ENCODE peak calls at places on chromosome 7, in nine cellular contexts. One of them, this sample, is unnamed.

GRCh38 chr7:20993693-20994092 is 207.0 kb upstream of the SP8 start:
- DNase-seq in endothelial cell of umbilical vein: no peak
- DNase-seq in AG04450: no peak
- DNase-seq in HepG2: no peak
- DNase-seq in PC-3: no peak
- DNase-seq in mucosa of descending colon: no peak
- DNase-seq in OCI-LY7: no peak
- DNase-seq in right cardiac atrium: no peak
- DNase-seq in neural progenitor cell: no peak
- DNase-seq in this sample: no peak

GRCh38 chr7:22339725-22340390 is 17.1 kb downstream of the RAPGEF5 start:
- DNase-seq in endothelial cell of umbilical vein: no peak
- DNase-seq in AG04450: no peak
- DNase-seq in HepG2: no peak
- DNase-seq in PC-3: no peak
- DNase-seq in mucosa of descending colon: no peak
- DNase-seq in OCI-LY7: peak; percentile 42
- DNase-seq in right cardiac atrium: no peak
- DNase-seq in neural progenitor cell: no peak
- DNase-seq in this sample: no peak

GRCh38 chr7:131431289-131431688 is 103.6 kb downstream of the MKLN1 start:
- DNase-seq in endothelial cell of umbilical vein: no peak
- DNase-seq in AG04450: no peak
- DNase-seq in HepG2: no peak
- DNase-seq in PC-3: peak; percentile 64
- DNase-seq in mucosa of descending colon: no peak
- DNase-seq in OCI-LY7: no peak
- DNase-seq in right cardiac atrium: peak; percentile 24
- DNase-seq in neural progenitor cell: no peak
- DNase-seq in this sample: no peak

GRCh38 chr7:43517464-43517863 is 65.4 kb upstream of the STK17A start:
- DNase-seq in endothelial cell of umbilical vein: no peak
- DNase-seq in AG04450: no peak
- DNase-seq in HepG2: no peak
- DNase-seq in PC-3: no peak
- DNase-seq in mucosa of descending colon: no peak
- DNase-seq in OCI-LY7: no peak
- DNase-seq in right cardiac atrium: no peak
- DNase-seq in neural progenitor cell: no peak
- DNase-seq in this sample: no peak

GRCh38 chr7:117730404-117730803 is 142.8 kb downstream of the CTTNBP2 start:
- DNase-seq in endothelial cell of umbilical vein: no peak
- DNase-seq in AG04450: no peak
- DNase-seq in HepG2: no peak
- DNase-seq in PC-3: no peak
- DNase-seq in mucosa of descending colon: no peak
- DNase-seq in OCI-LY7: no peak
- DNase-seq in right cardiac atrium: no peak
- DNase-seq in neural progenitor cell: no peak
- DNase-seq in this sample: no peak

GRCh38 chr7:84106291-84106690 is 88.3 kb downstream of the SEMA3A start:
- DNase-seq in endothelial cell of umbilical vein: no peak
- DNase-seq in AG04450: no peak
- DNase-seq in HepG2: no peak
- DNase-seq in PC-3: peak; percentile 38
- DNase-seq in mucosa of descending colon: no peak
- DNase-seq in OCI-LY7: no peak
- DNase-seq in right cardiac atrium: no peak
- DNase-seq in neural progenitor cell: no peak
- DNase-seq in this sample: no peak

GRCh38 chr7:97693586-97693985 is 38.3 kb upstream of the TAC1 start:
- DNase-seq in endothelial cell of umbilical vein: no peak
- DNase-seq in AG04450: no peak
- DNase-seq in HepG2: no peak
- DNase-seq in PC-3: no peak
- DNase-seq in mucosa of descending colon: no peak
- DNase-seq in OCI-LY7: no peak
- DNase-seq in right cardiac atrium: no peak
- DNase-seq in neural progenitor cell: no peak
- DNase-seq in this sample: no peak

GRCh38 chr7:83824214-83824613 is 175.3 kb upstream of the SEMA3E start:
- DNase-seq in endothelial cell of umbilical vein: peak; percentile 42
- DNase-seq in AG04450: no peak
- DNase-seq in HepG2: no peak
- DNase-seq in PC-3: peak; percentile 81
- DNase-seq in mucosa of descending colon: no peak
- DNase-seq in OCI-LY7: no peak
- DNase-seq in right cardiac atrium: no peak
- DNase-seq in neural progenitor cell: no peak
- DNase-seq in this sample: no peak

GRCh38 chr7:75565129-75565528 is 73.0 kb downstream of the SPDYE5 start:
- DNase-seq in endothelial cell of umbilical vein: peak; percentile 96
- DNase-seq in AG04450: peak; percentile 62
- DNase-seq in HepG2: no peak
- DNase-seq in PC-3: peak; percentile 96
- DNase-seq in mucosa of descending colon: no peak
- DNase-seq in OCI-LY7: no peak
- DNase-seq in right cardiac atrium: peak; percentile 23
- DNase-seq in neural progenitor cell: no peak
- DNase-seq in this sample: peak; percentile 62

GRCh38 chr7:135645296-135645904 is 16.9 kb upstream of the STMP1 start:
- DNase-seq in endothelial cell of umbilical vein: peak; percentile 60
- DNase-seq in AG04450: no peak
- DNase-seq in HepG2: peak; percentile 31
- DNase-seq in PC-3: peak; percentile 63
- DNase-seq in mucosa of descending colon: no peak
- DNase-seq in OCI-LY7: peak; percentile 66
- DNase-seq in right cardiac atrium: no peak
- DNase-seq in neural progenitor cell: peak; percentile 59
- DNase-seq in this sample: no peak

GRCh38 chr7:768881-769504 is 41.9 kb upstream of the PRKAR1B start:
- DNase-seq in endothelial cell of umbilical vein: no peak
- DNase-seq in AG04450: no peak
- DNase-seq in HepG2: no peak
- DNase-seq in PC-3: no peak
- DNase-seq in mucosa of descending colon: no peak
- DNase-seq in OCI-LY7: no peak
- DNase-seq in right cardiac atrium: peak; percentile 74
- DNase-seq in neural progenitor cell: peak; percentile 68
- DNase-seq in this sample: peak; percentile 73

GRCh38 chr7:2211926-2212325 is 20.8 kb downstream of the MAD1L1 start:
- DNase-seq in endothelial cell of umbilical vein: no peak
- DNase-seq in AG04450: no peak
- DNase-seq in HepG2: no peak
- DNase-seq in PC-3: no peak
- DNase-seq in mucosa of descending colon: peak; percentile 31
- DNase-seq in OCI-LY7: no peak
- DNase-seq in right cardiac atrium: no peak
- DNase-seq in neural progenitor cell: no peak
- DNase-seq in this sample: no peak

GRCh38 chr7:66013938-66014337 is 31.9 kb upstream of the GUSB start:
- DNase-seq in endothelial cell of umbilical vein: peak; percentile 59
- DNase-seq in AG04450: no peak
- DNase-seq in HepG2: peak; percentile 65
- DNase-seq in PC-3: peak; percentile 35
- DNase-seq in mucosa of descending colon: no peak
- DNase-seq in OCI-LY7: peak; percentile 27
- DNase-seq in right cardiac atrium: peak; percentile 49
- DNase-seq in neural progenitor cell: peak; percentile 46
- DNase-seq in this sample: no peak

GRCh38 chr7:73394416-73394815 is 39.2 kb upstream of the FZD9 start:
- DNase-seq in endothelial cell of umbilical vein: no peak
- DNase-seq in AG04450: no peak
- DNase-seq in HepG2: no peak
- DNase-seq in PC-3: no peak
- DNase-seq in mucosa of descending colon: no peak
- DNase-seq in OCI-LY7: no peak
- DNase-seq in right cardiac atrium: no peak
- DNase-seq in neural progenitor cell: no peak
- DNase-seq in this sample: no peak

GRCh38 chr7:90752051-90752450 is 155.9 kb downstream of the CDK14 start:
- DNase-seq in endothelial cell of umbilical vein: no peak
- DNase-seq in AG04450: no peak
- DNase-seq in HepG2: no peak
- DNase-seq in PC-3: no peak
- DNase-seq in mucosa of descending colon: no peak
- DNase-seq in OCI-LY7: no peak
- DNase-seq in right cardiac atrium: no peak
- DNase-seq in neural progenitor cell: no peak
- DNase-seq in this sample: no peak

GRCh38 chr7:34073676-34074075 is 168.3 kb downstream of the BMPER start:
- DNase-seq in endothelial cell of umbilical vein: no peak
- DNase-seq in AG04450: no peak
- DNase-seq in HepG2: no peak
- DNase-seq in PC-3: no peak
- DNase-seq in mucosa of descending colon: peak; percentile 48
- DNase-seq in OCI-LY7: no peak
- DNase-seq in right cardiac atrium: peak; percentile 41
- DNase-seq in neural progenitor cell: no peak
- DNase-seq in this sample: no peak

GRCh38 chr7:18900236-18900635 is 217.2 kb downstream of the TWIST1 start:
- DNase-seq in endothelial cell of umbilical vein: no peak
- DNase-seq in AG04450: no peak
- DNase-seq in HepG2: no peak
- DNase-seq in PC-3: no peak
- DNase-seq in mucosa of descending colon: no peak
- DNase-seq in OCI-LY7: no peak
- DNase-seq in right cardiac atrium: no peak
- DNase-seq in neural progenitor cell: no peak
- DNase-seq in this sample: no peak

GRCh38 chr7:135208417-135208793 is 2.9 kb downstream of the WDR91 start:
- DNase-seq in endothelial cell of umbilical vein: no peak
- DNase-seq in AG04450: no peak
- DNase-seq in HepG2: no peak
- DNase-seq in PC-3: no peak
- DNase-seq in mucosa of descending colon: no peak
- DNase-seq in OCI-LY7: no peak
- DNase-seq in right cardiac atrium: no peak
- DNase-seq in neural progenitor cell: no peak
- DNase-seq in this sample: no peak

GRCh38 chr7:17010637-17011300 is 129.0 kb upstream of the AGR3 start:
- DNase-seq in endothelial cell of umbilical vein: no peak
- DNase-seq in AG04450: no peak
- DNase-seq in HepG2: no peak
- DNase-seq in PC-3: no peak
- DNase-seq in mucosa of descending colon: no peak
- DNase-seq in OCI-LY7: no peak
- DNase-seq in right cardiac atrium: no peak
- DNase-seq in neural progenitor cell: no peak
- DNase-seq in this sample: no peak

GRCh38 chr7:66336760-66337159 is 131.6 kb downstream of the TPST1 start:
- DNase-seq in endothelial cell of umbilical vein: no peak
- DNase-seq in AG04450: no peak
- DNase-seq in HepG2: no peak
- DNase-seq in PC-3: no peak
- DNase-seq in mucosa of descending colon: no peak
- DNase-seq in OCI-LY7: no peak
- DNase-seq in right cardiac atrium: no peak
- DNase-seq in neural progenitor cell: no peak
- DNase-seq in this sample: no peak

GRCh38 chr7:70598976-70599375 is 533.0 kb upstream of the GALNT17 start:
- DNase-seq in endothelial cell of umbilical vein: no peak
- DNase-seq in AG04450: no peak
- DNase-seq in HepG2: no peak
- DNase-seq in PC-3: no peak
- DNase-seq in mucosa of descending colon: no peak
- DNase-seq in OCI-LY7: no peak
- DNase-seq in right cardiac atrium: no peak
- DNase-seq in neural progenitor cell: no peak
- DNase-seq in this sample: no peak

DNA sequence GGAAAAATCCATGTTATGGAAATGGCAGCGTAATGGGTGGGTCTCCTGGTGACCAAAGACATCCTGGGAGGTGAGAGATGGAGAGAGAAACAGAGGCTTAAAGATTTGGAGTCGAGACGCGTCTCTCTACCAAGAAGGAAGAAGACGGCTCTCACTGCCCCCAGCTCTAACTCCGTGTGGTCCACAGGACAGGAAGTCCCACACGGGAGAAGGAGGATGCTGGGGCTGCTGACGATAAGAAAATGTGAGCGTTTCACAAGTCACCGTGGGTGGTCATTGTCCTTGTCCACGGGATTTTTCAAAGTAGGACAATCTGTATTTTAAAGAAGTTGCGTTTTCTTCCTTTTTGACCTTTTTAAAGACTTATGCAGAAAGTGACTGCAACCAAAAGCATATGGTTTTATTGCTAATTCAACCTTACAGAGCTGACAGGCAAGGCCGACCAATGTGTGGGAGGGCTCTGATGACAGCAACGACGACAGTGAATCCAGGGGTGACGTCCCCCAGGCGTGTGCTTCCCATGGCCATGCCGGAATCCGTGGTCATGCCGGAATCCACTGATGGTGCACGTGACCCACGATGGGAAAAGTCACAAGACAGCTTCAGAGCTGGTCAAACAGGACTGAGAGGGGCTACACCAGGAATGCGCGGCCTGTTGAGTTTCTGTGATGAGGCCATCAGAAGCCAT is 341.2 kb downstream of the PTPRN2 start:
- DNase-seq in endothelial cell of umbilical vein: no peak
- DNase-seq in AG04450: no peak
- DNase-seq in HepG2: no peak
- DNase-seq in PC-3: no peak
- DNase-seq in mucosa of descending colon: no peak
- DNase-seq in OCI-LY7: no peak
- DNase-seq in right cardiac atrium: no peak
- DNase-seq in neural progenitor cell: no peak
- DNase-seq in this sample: peak; percentile 9
- H3K9me3 ChIP-seq in endothelial cell of umbilical vein: peaks cover 4% of the 10 kb centered on the region
- H3K9me3 ChIP-seq in AG04450: peaks cover 72% of the 10 kb centered on the region
- H3K9me3 ChIP-seq in HepG2: no peaks in the 10 kb centered on the region
- H3K9me3 ChIP-seq in PC-3: no peaks in the 10 kb centered on the region
- H3K9me3 ChIP-seq in mucosa of descending colon: no peaks in the 10 kb centered on the region
- H3K9me3 ChIP-seq in OCI-LY7: no peaks in the 10 kb centered on the region
- H3K9me3 ChIP-seq in right cardiac atrium: no peaks in the 10 kb centered on the region
- H3K9me3 ChIP-seq in neural progenitor cell: no peaks in the 10 kb centered on the region
- H3K9me3 ChIP-seq in this sample: no peaks in the 10 kb centered on the region

GRCh38 chr7:157866525-157866924 is 529.7 kb downstream of the DNAJB6 start:
- DNase-seq in endothelial cell of umbilical vein: no peak
- DNase-seq in AG04450: no peak
- DNase-seq in HepG2: no peak
- DNase-seq in PC-3: no peak
- DNase-seq in mucosa of descending colon: no peak
- DNase-seq in OCI-LY7: no peak
- DNase-seq in right cardiac atrium: no peak
- DNase-seq in neural progenitor cell: no peak
- DNase-seq in this sample: no peak
- H3K9me3 ChIP-seq in endothelial cell of umbilical vein: no peaks in the 10 kb centered on the region
- H3K9me3 ChIP-seq in AG04450: peaks cover 85% of the 10 kb centered on the region
- H3K9me3 ChIP-seq in HepG2: no peaks in the 10 kb centered on the region
- H3K9me3 ChIP-seq in PC-3: no peaks in the 10 kb centered on the region
- H3K9me3 ChIP-seq in mucosa of descending colon: peaks cover 3% of the 10 kb centered on the region
- H3K9me3 ChIP-seq in OCI-LY7: no peaks in the 10 kb centered on the region
- H3K9me3 ChIP-seq in right cardiac atrium: no peaks in the 10 kb centered on the region
- H3K9me3 ChIP-seq in neural progenitor cell: no peaks in the 10 kb centered on the region
- H3K9me3 ChIP-seq in this sample: no peaks in the 10 kb centered on the region

GRCh38 chr7:157841757-157842390 is 505.1 kb downstream of the DNAJB6 start:
- DNase-seq in endothelial cell of umbilical vein: no peak
- DNase-seq in AG04450: no peak
- DNase-seq in HepG2: no peak
- DNase-seq in PC-3: no peak
- DNase-seq in mucosa of descending colon: no peak
- DNase-seq in OCI-LY7: no peak
- DNase-seq in right cardiac atrium: no peak
- DNase-seq in neural progenitor cell: peak; percentile 37
- DNase-seq in this sample: no peak
- H3K9me3 ChIP-seq in endothelial cell of umbilical vein: peaks cover 15% of the 10 kb centered on the region
- H3K9me3 ChIP-seq in AG04450: peaks cover 85% of the 10 kb centered on the region
- H3K9me3 ChIP-seq in HepG2: no peaks in the 10 kb centered on the region
- H3K9me3 ChIP-seq in PC-3: no peaks in the 10 kb centered on the region
- H3K9me3 ChIP-seq in mucosa of descending colon: no peaks in the 10 kb centered on the region
- H3K9me3 ChIP-seq in OCI-LY7: peaks cover 9% of the 10 kb centered on the region
- H3K9me3 ChIP-seq in right cardiac atrium: no peaks in the 10 kb centered on the region
- H3K9me3 ChIP-seq in neural progenitor cell: no peaks in the 10 kb centered on the region
- H3K9me3 ChIP-seq in this sample: no peaks in the 10 kb centered on the region

GRCh38 chr7:158150234-158150633 is 437.4 kb downstream of the PTPRN2 start:
- DNase-seq in endothelial cell of umbilical vein: no peak
- DNase-seq in AG04450: no peak
- DNase-seq in HepG2: no peak
- DNase-seq in PC-3: no peak
- DNase-seq in mucosa of descending colon: no peak
- DNase-seq in OCI-LY7: no peak
- DNase-seq in right cardiac atrium: no peak
- DNase-seq in neural progenitor cell: no peak
- DNase-seq in this sample: no peak
- H3K9me3 ChIP-seq in endothelial cell of umbilical vein: peaks cover 2% of the 10 kb centered on the region
- H3K9me3 ChIP-seq in AG04450: peaks cover 82% of the 10 kb centered on the region
- H3K9me3 ChIP-seq in HepG2: peaks cover 22% of the 10 kb centered on the region
- H3K9me3 ChIP-seq in PC-3: peaks cover 20% of the 10 kb centered on the region
- H3K9me3 ChIP-seq in mucosa of descending colon: peaks cover 7% of the 10 kb centered on the region
- H3K9me3 ChIP-seq in OCI-LY7: no peaks in the 10 kb centered on the region
- H3K9me3 ChIP-seq in right cardiac atrium: no peaks in the 10 kb centered on the region
- H3K9me3 ChIP-seq in neural progenitor cell: no peaks in the 10 kb centered on the region
- H3K9me3 ChIP-seq in this sample: no peaks in the 10 kb centered on the region